ENCODE peak calls at places on chromosomes 3 and 15, in five cellular contexts. S, Z, U, B and C are unnamed samples.
A peak's percentile ranks its signal among the peaks of the same experiment; 100 is the strongest.

GRCh38 chr3:171753025-171753472 is 57.2 kb downstream of the PLD1 start:
- DNase-seq in S (peak; percentile 39), Z (peak; percentile 63), U (peak; percentile 14), B (no peak), C (no peak)

GRCh38 chr3:23159929-23160328 is 43.2 kb upstream of the UBE2E2 start:
- DNase-seq in S (no peak), Z (no peak), U (peak; percentile 90), B (no peak), C (no peak)

GRCh38 chr3:139006051-139006716 is at the start of gene PRR23A:
- DNase-seq in S (no peak), Z (peak; percentile 30), U (no peak), B (no peak), C (no peak)

GRCh38 chr3:25944328-25944727 is 154.4 kb downstream of the OXSM start:
- DNase-seq in S (no peak), Z (no peak), U (no peak), B (no peak), C (no peak)

GRCh38 chr3:135023985-135024658 is 229.1 kb downstream of the EPHB1 start:
- DNase-seq in S (no peak), Z (no peak), U (no peak), B (no peak), C (no peak)

GRCh38 chr15:84911879-84912660 is 27.6 kb downstream of the SLC28A1 start:
- DNase-seq in S (peak; percentile 91), Z (peak; percentile 96), U (peak; percentile 99), B (peak; percentile 95), C (peak; percentile 72)

GRCh38 chr3:66582721-66583141 is 81.9 kb upstream of the LRIG1 start:
- DNase-seq in S (no peak), Z (no peak), U (peak; percentile 48), B (no peak), C (peak; percentile 27)

GRCh38 chr15:101526442-101526841 is 36.9 kb upstream of the PCSK6 start:
- DNase-seq in S (no peak), Z (no peak), U (no peak), B (no peak), C (no peak)

GRCh38 chr3:8852511-8852910 is 83.1 kb upstream of the OXTR start:
- DNase-seq in S (no peak), Z (no peak), U (no peak), B (no peak), C (no peak)

GRCh38 chr3:8856031-8856430 is 86.6 kb upstream of the OXTR start:
- DNase-seq in S (no peak), Z (no peak), U (no peak), B (no peak), C (no peak)

GRCh38 chr3:8853081-8853480 is 83.7 kb upstream of the OXTR start:
- DNase-seq in S (no peak), Z (no peak), U (no peak), B (peak; percentile 66), C (no peak)

GRCh38 chr3:8856721-8857120 is 87.3 kb upstream of the OXTR start:
- DNase-seq in S (no peak), Z (no peak), U (peak; percentile 92), B (no peak), C (no peak)

GRCh38 chr3:8854656-8855055 is 85.2 kb upstream of the OXTR start:
- DNase-seq in S (no peak), Z (no peak), U (peak; percentile 81), B (no peak), C (no peak)
- H3K9me3 ChIP-seq in S (no peaks in the 10 kb centered on the region), Z (no peaks in the 10 kb centered on the region), U (no peaks in the 10 kb centered on the region), B (no peaks in the 10 kb centered on the region), C (no peaks in the 10 kb centered on the region)

GRCh38 chr15:58584789-58585461 is 153.1 kb downstream of the LIPC start:
- DNase-seq in S (no peak), Z (no peak), U (no peak), B (no peak), C (no peak)

GRCh38 chr15:58589047-58589446 is 157.3 kb downstream of the LIPC start:
- DNase-seq in S (no peak), Z (no peak), U (no peak), B (no peak), C (no peak)

GRCh38 chr15:58585668-58586461 is 154.1 kb downstream of the LIPC start:
- DNase-seq in S (no peak), Z (no peak), U (no peak), B (no peak), C (no peak)

GRCh38 chr15:58588096-58588495 is 156.3 kb downstream of the LIPC start:
- DNase-seq in S (no peak), Z (no peak), U (no peak), B (no peak), C (no peak)

DNA sequence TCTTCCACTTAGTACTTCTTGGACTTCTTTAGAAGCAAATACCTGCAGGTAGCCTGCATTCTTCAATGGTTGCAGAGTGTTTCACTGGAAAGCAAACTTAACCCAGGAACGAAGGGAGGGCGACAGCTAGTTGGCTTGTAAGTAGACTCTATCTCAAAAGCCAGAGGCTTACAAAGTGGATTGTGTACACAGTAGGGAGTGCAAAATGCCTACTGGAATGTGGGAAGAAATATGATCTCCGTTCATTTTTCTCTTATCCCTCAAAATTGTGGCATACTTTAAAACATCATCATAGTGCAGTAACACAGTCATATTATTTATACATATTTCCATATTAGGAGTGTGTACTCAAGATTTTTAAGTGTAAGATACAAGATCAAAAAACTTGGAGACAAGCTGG is 155.7 kb downstream of the LIPC start:
- DNase-seq in S (no peak), Z (no peak), U (no peak), B (no peak), C (no peak)
- H3K4me1 ChIP-seq in S (no peaks in the 10 kb centered on the region), Z (peaks cover 2% of the 10 kb centered on the region), U (no peaks in the 10 kb centered on the region), B (no peaks in the 10 kb centered on the region), C (no peaks in the 10 kb centered on the region)

DNA sequence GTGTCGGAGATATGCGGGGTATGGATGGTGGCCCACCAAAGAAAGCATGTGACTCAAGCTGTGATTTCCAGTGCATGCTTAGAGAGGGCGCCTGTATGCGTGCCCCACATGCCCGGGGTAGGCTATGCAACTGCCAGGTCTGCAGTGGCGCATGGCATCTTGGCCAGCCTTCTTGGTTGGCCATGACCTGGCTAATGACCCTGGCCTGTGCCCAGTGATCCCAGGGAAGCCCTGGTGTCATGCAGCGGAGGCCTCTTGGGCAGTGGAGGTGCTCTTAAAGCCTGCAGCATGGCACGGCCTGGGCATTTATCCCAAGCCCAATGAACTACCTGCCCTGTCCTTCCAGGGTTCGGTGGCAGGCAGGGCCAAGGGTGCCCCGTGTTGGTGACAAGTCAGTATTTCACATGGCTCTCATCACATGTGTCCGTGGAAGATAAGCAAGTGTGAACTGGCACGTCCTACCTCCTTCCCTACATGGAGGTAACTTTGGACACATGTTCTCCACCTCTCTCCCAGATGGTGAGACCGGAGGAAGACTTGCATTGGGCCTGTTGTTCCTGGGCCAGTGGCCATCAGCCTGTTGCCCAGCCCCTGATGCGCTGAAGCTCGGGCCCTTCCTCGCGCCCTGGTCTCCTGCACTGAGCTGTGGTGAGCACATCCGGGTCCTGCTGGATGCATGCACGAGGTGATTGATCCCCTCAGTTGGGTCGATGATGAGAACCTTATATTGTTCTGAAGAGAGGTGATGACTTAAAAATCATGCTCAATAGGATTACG is 192.0 kb downstream of the UBE3A start:
- DNase-seq in S (peak; percentile 14), Z (peak; percentile 22), U (no peak), B (peak; percentile 33), C (peak; percentile 16)
- H3K9me3 ChIP-seq in S (no peaks in the 10 kb centered on the region), Z (no peaks in the 10 kb centered on the region), U (no peaks in the 10 kb centered on the region), B (no peaks in the 10 kb centered on the region), C (peaks cover 92% of the 10 kb centered on the region)

GRCh38 chr15:75760689-75761435 is 48.2 kb upstream of the CSPG4 start:
- DNase-seq in S (no peak), Z (no peak), U (no peak), B (no peak), C (no peak)
- H3K4me1 ChIP-seq in S (no peaks in the 10 kb centered on the region), Z (no peaks in the 10 kb centered on the region), U (peaks cover 2% of the 10 kb centered on the region), B (no peaks in the 10 kb centered on the region), C (no peaks in the 10 kb centered on the region)

DNA sequence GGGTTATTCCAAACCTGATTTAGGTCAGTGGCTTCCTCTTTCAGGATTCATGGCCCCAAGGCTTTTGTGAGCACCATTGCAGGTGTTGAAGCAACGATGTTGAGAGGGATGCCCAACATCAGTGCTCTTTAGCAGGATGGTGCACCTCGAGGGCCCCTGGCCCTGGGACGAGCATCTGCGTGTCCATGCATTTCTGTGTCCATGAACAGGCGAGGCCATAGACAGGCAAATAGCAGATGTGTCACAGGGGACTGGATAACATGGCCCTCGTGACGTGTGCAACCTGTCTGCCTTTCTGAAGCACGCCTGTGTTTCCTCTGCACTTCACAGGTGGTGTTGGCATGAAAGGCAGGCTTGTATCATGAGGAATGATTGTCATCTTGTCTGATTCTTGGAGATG is 132.3 kb downstream of the SNRPN start:
- DNase-seq in S (no peak), Z (no peak), U (no peak), B (no peak), C (no peak)
- H3K9me3 ChIP-seq in S (no peaks in the 10 kb centered on the region), Z (peaks cover 45% of the 10 kb centered on the region), U (peaks cover 2% of the 10 kb centered on the region), B (peaks cover 74% of the 10 kb centered on the region), C (peaks cover 99% of the 10 kb centered on the region)

DNA sequence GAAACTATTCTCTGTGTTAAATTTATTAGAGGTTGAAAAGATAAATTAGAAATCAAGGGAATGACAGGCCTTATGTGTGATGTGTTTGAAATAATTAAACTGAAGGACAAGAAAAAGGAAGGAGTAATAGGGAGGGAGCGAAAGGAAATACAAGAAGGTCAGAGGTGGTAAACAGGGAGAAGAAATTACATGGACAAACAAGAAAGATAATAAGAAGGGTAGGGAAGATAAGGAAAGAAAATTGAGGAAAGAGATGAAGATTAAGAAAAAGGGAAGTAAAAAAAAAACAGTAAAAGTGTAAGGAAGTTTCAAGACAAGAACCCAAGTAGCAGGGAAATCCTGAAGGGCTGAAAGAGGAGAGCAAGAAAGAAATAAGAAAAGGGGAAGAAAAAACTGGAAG is 26.2 kb upstream of the ANXA2 start:
- DNase-seq in S (no peak), Z (no peak), U (no peak), B (no peak), C (no peak)
- H3K4me1 ChIP-seq in S (no peaks in the 10 kb centered on the region), Z (no peaks in the 10 kb centered on the region), U (peaks cover 9% of the 10 kb centered on the region), B (peaks cover 5% of the 10 kb centered on the region), C (no peaks in the 10 kb centered on the region)

GRCh38 chr3:16885588-16885903 is 791 bp downstream of the PLCL2 start:
- DNase-seq in S (no peak), Z (no peak), U (no peak), B (no peak), C (no peak)

GRCh38 chr3:16885948-16886683 is 1.4 kb downstream of the PLCL2 start:
- DNase-seq in S (no peak), Z (peak; percentile 16), U (no peak), B (no peak), C (no peak)

GRCh38 chr3:16887130-16887529 is 2.4 kb downstream of the PLCL2 start:
- DNase-seq in S (no peak), Z (no peak), U (no peak), B (no peak), C (no peak)

GRCh38 chr3:16890605-16891333 is 6.0 kb downstream of the PLCL2 start:
- DNase-seq in S (no peak), Z (peak; percentile 34), U (peak; percentile 38), B (no peak), C (no peak)

GRCh38 chr3:16888785-16889607 is 4.2 kb downstream of the PLCL2 start:
- DNase-seq in S (no peak), Z (no peak), U (no peak), B (no peak), C (no peak)
- H3K9me3 ChIP-seq in S (no peaks in the 10 kb centered on the region), Z (no peaks in the 10 kb centered on the region), U (no peaks in the 10 kb centered on the region), B (no peaks in the 10 kb centered on the region), C (no peaks in the 10 kb centered on the region)

DNA sequence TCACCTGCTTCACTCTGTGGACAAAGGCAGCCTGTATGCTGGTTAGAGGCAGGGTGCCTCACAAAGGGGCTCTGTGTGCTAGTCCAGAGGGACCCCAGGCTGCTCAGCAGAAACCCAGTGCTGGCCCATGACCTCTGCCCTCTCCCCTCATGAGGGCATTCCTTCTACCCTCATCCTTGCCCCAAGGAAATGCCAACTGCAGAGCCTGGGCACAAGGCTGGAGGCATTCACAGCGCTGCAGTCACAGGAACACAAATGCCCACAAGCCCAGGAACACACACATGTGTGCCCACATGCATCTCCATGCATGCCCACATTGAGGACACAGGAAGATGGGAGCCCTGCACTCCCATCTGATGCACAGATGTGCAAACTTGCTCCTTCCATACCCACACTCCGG is 3.8 kb downstream of the INKA1 start:
- DNase-seq in S (no peak), Z (no peak), U (no peak), B (no peak), C (no peak)
- H3K4me1 ChIP-seq in S (no peaks in the 10 kb centered on the region), Z (peaks cover 33% of the 10 kb centered on the region), U (peaks cover 26% of the 10 kb centered on the region), B (peaks cover 38% of the 10 kb centered on the region), C (peaks cover 16% of the 10 kb centered on the region)